ENCODE peak calls at places on chromosomes 13 and 19, in seven cellular contexts. C, W, A, D, R, L and J are unnamed samples.

GRCh38 chr19:49150106-49150943 is 4.9 kb downstream of the HRC start:
- DNase-seq in C (peak; percentile 76), W (peak; percentile 91), A (no peak), D (peak; percentile 95), R (peak; percentile 94), L (peak; percentile 76), J (peak; percentile 97)

GRCh38 chr13:21546372-21546771 is 57.6 kb downstream of the MICU2 start:
- DNase-seq in C (no peak), W (no peak), A (no peak), D (no peak), R (no peak), L (no peak), J (no peak)

GRCh38 chr19:16026756-16027155 is 49.5 kb upstream of the TPM4 start:
- DNase-seq in C (no peak), W (no peak), A (no peak), D (peak; percentile 4), R (no peak), L (no peak), J (no peak)

GRCh38 chr19:46849610-46850009 is 1.0 kb downstream of the AP2S1 start:
- DNase-seq in C (no peak), W (no peak), A (no peak), D (no peak), R (no peak), L (no peak), J (no peak)

GRCh38 chr19:5829567-5830315 is 9.8 kb downstream of the FUT6 start:
- DNase-seq in C (no peak), W (no peak), A (no peak), D (no peak), R (no peak), L (no peak), J (no peak)

GRCh38 chr19:8126008-8126407 is 23.4 kb downstream of the FBN3 start:
- DNase-seq in C (no peak), W (no peak), A (no peak), D (no peak), R (no peak), L (no peak), J (no peak)

GRCh38 chr13:37179646-37180045 is 74.2 kb upstream of the CSNK1A1L start:
- DNase-seq in C (no peak), W (no peak), A (no peak), D (no peak), R (no peak), L (no peak), J (no peak)

GRCh38 chr19:41000310-41000737 is 9.2 kb downstream of the CYP2B6 start:
- DNase-seq in C (peak; percentile 73), W (no peak), A (no peak), D (no peak), R (peak; percentile 37), L (peak; percentile 55), J (no peak)

GRCh38 chr19:40285353-40286234 is 449 bp upstream of the AKT2 start:
- DNase-seq in C (peak; percentile 99), W (peak; percentile 95), A (peak; percentile 100), D (peak; percentile 94), R (peak; percentile 100), L (peak; percentile 99), J (peak; percentile 98)

GRCh38 chr13:29573190-29573589 is 22.3 kb downstream of the SLC7A1 start:
- DNase-seq in C (no peak), W (no peak), A (no peak), D (no peak), R (no peak), L (no peak), J (no peak)

GRCh38 chr13:98429977-98430785 is 146.7 kb downstream of the STK24 start:
- DNase-seq in C (no peak), W (no peak), A (no peak), D (no peak), R (no peak), L (no peak), J (no peak)

GRCh38 chr13:90107658-90108057 is 1239.8 kb upstream of the MIR17HG start:
- DNase-seq in C (no peak), W (no peak), A (no peak), D (no peak), R (no peak), L (no peak), J (no peak)

GRCh38 chr13:114143806-114144605 is 11.6 kb upstream of the RASA3 start:
- DNase-seq in C (peak; percentile 63), W (peak; percentile 59), A (no peak), D (peak; percentile 61), R (peak; percentile 47), L (peak; percentile 74), J (peak; percentile 72)
- TF ChIP-seq JUND in C (no peak), W (no peak), A (no peak), D (no peak), R (no peak), L (no peak), J (no peak)

GRCh38 chr13:67023088-67023893 is 206.8 kb downstream of the PCDH9 start:
- DNase-seq in C (no peak), W (no peak), A (no peak), D (no peak), R (peak; percentile 5), L (no peak), J (peak; percentile 7)
- TF ChIP-seq JUND in C (no peak), W (no peak), A (no peak), D (no peak), R (no peak), L (no peak), J (no peak)

DNA sequence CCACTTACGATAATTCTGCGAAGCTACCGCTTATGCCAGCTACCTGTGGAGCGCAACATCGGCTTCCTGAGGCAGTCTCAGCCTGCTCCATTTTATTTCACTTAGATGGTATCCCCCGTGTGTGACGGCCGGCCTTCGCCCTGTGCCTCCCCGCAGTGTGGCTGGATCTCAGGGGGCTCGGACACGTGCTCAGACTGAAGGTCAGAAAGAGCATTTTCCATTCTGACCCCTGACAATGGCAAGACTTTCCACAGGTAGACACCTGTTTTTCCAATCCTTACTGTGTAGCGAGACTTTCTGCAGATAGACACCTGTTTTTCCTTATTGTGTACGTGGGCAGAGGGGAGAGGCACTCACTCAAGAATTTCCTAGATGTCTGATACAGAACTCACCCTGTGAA is 52.7 kb downstream of the ATP11A start:
- DNase-seq in C (no peak), W (no peak), A (no peak), D (no peak), R (no peak), L (no peak), J (no peak)
- TF ChIP-seq JUND in C (no peak), W (no peak), A (no peak), D (no peak), R (no peak), L (no peak), J (no peak)

GRCh38 chr19:17883627-17884413 is 12.1 kb downstream of the SLC5A5 start:
- DNase-seq in C (no peak), W (no peak), A (no peak), D (peak; percentile 77), R (peak; percentile 70), L (no peak), J (peak; percentile 72)

GRCh38 chr19:17886515-17886914 is 14.8 kb downstream of the SLC5A5 start:
- DNase-seq in C (no peak), W (no peak), A (peak; percentile 23), D (no peak), R (no peak), L (no peak), J (no peak)

GRCh38 chr19:17893766-17894165 is 22.0 kb downstream of the SLC5A5 start:
- DNase-seq in C (no peak), W (no peak), A (no peak), D (no peak), R (no peak), L (no peak), J (no peak)

GRCh38 chr19:17888260-17888659 is 16.5 kb downstream of the SLC5A5 start:
- DNase-seq in C (no peak), W (no peak), A (no peak), D (no peak), R (no peak), L (no peak), J (no peak)

GRCh38 chr19:17889609-17890214 is 18.0 kb downstream of the SLC5A5 start:
- DNase-seq in C (no peak), W (peak; percentile 83), A (no peak), D (no peak), R (peak; percentile 71), L (peak; percentile 32), J (peak; percentile 71)
- TF ChIP-seq JUND in C (no peak), W (no peak), A (no peak), D (no peak), R (no peak), L (no peak), J (no peak)